ENCODE peak calls at places on chromosomes 4 and X, in seven cellular contexts. P, F, U, G, Z, A and O are unnamed samples.

GRCh38 chr4:3712936-3713335 is 53.2 kb upstream of the ADRA2C start:
- DNase-seq in P (no peak), F (no peak), U (no peak), G (no peak), Z (no peak), A (no peak), O (no peak)

GRCh38 chr4:138952405-138952804 is 63.2 kb upstream of the NOCT start:
- DNase-seq in P (no peak), F (peak), U (no peak), G (no peak), Z (no peak), A (no peak), O (no peak)

GRCh38 chr4:54318904-54319303 is 89.8 kb downstream of the PDGFRA start:
- DNase-seq in P (peak), F (peak), U (no peak), G (no peak), Z (peak), A (no peak), O (peak)

GRCh38 chr4:94758141-94758699 is 465 bp downstream of the BMPR1B start:
- DNase-seq in P (peak), F (no peak), U (no peak), G (peak), Z (peak), A (peak), O (peak)

GRCh38 chrX:129522184-129523059 is 868 bp downstream of the SMARCA1 start:
- DNase-seq in P (peak), F (peak), U (no peak), G (peak), Z (peak), A (no peak), O (peak)

GRCh38 chr4:102809691-102810090 is 17.7 kb downstream of the UBE2D3 start:
- DNase-seq in P (no peak), F (no peak), U (no peak), G (no peak), Z (no peak), A (no peak), O (peak)

GRCh38 chrX:133580630-133581029 is 165.3 kb upstream of the GPC4 start:
- DNase-seq in P (no peak), F (no peak), U (no peak), G (no peak), Z (no peak), A (no peak), O (no peak)

GRCh38 chr4:116664198-116664597 is 421.2 kb downstream of the TRAM1L1 start:
- DNase-seq in P (peak), F (no peak), U (no peak), G (no peak), Z (no peak), A (no peak), O (no peak)

GRCh38 chr4:1178300-1179088 is 6.1 kb upstream of the SPON2 start:
- DNase-seq in P (no peak), F (no peak), U (no peak), G (no peak), Z (no peak), A (no peak), O (no peak)

GRCh38 chr4:129901205-129901604 is 805.3 kb downstream of the C4orf33 start:
- DNase-seq in P (no peak), F (no peak), U (no peak), G (no peak), Z (no peak), A (no peak), O (no peak)

GRCh38 chr4:54879576-54879975 is 221.8 kb downstream of the KIT start:
- DNase-seq in P (peak), F (peak), U (no peak), G (no peak), Z (peak), A (no peak), O (no peak)

GRCh38 chrX:39456894-39457600 is 640.7 kb downstream of the BCOR start:
- DNase-seq in P (no peak), F (peak), U (no peak), G (no peak), Z (peak), A (no peak), O (no peak)

GRCh38 chrX:15854080-15854655 is 445 bp downstream of the AP1S2 start:
- DNase-seq in P (peak), F (no peak), U (peak), G (peak), Z (peak), A (peak), O (no peak)

GRCh38 chrX:140439455-140439854 is 65.4 kb downstream of the SOX3 start:
- DNase-seq in P (peak), F (no peak), U (no peak), G (no peak), Z (peak), A (no peak), O (no peak)

GRCh38 chr4:188374870-188375269 is 235.6 kb downstream of the TRIML1 start:
- DNase-seq in P (no peak), F (no peak), U (no peak), G (no peak), Z (no peak), A (no peak), O (no peak)

GRCh38 chrX:45602151-45602550 is 401.5 kb upstream of the DIPK2B start:
- DNase-seq in P (no peak), F (peak), U (no peak), G (no peak), Z (no peak), A (no peak), O (no peak)

GRCh38 chrX:12370444-12371089 is 232.3 kb downstream of the FRMPD4 start:
- DNase-seq in P (peak), F (peak), U (no peak), G (peak), Z (no peak), A (no peak), O (peak)

GRCh38 chr4:113355550-113356371 is 306.3 kb downstream of the ANK2 start:
- DNase-seq in P (peak), F (peak), U (peak), G (peak), Z (peak), A (peak), O (peak)

GRCh38 chr4:65968873-65969272 is 298.6 kb upstream of the EPHA5 start:
- DNase-seq in P (no peak), F (peak), U (no peak), G (no peak), Z (peak), A (no peak), O (no peak)

GRCh38 chr4:72468904-72469502 is 100.0 kb downstream of the ADAMTS3 start:
- DNase-seq in P (peak), F (peak), U (no peak), G (no peak), Z (peak), A (no peak), O (peak)

GRCh38 chr4:7924163-7924562 is 15.5 kb downstream of the AFAP1 start:
- DNase-seq in P (no peak), F (no peak), U (no peak), G (no peak), Z (no peak), A (no peak), O (no peak)

GRCh38 chr4:12120968-12121367 is 692.3 kb upstream of the HS3ST1 start:
- DNase-seq in P (no peak), F (no peak), U (no peak), G (no peak), Z (no peak), A (no peak), O (no peak)